ENCODE peak calls at places on chromosome 3, in seven cellular contexts. Z, R, U, A, N, G and L are unnamed samples.

GRCh38 chr3:151093905-151094304 is 8.4 kb downstream of the MED12L start:
- DNase-seq in Z (no peak), R (no peak), U (no peak), A (no peak), N (no peak), G (no peak), L (peak)

GRCh38 chr3:194369522-194370279 is at the start of gene LRRC15:
- DNase-seq in Z (no peak), R (peak), U (peak), A (no peak), N (no peak), G (no peak), L (peak)

GRCh38 chr3:88668180-88668579 is 439.2 kb upstream of the EPHA3 start:
- DNase-seq in Z (no peak), R (no peak), U (no peak), A (no peak), N (no peak), G (no peak), L (no peak)

GRCh38 chr3:128280466-128281455 is 127.5 kb downstream of the EEFSEC start:
- DNase-seq in Z (no peak), R (peak), U (peak), A (no peak), N (no peak), G (no peak), L (peak)

GRCh38 chr3:71072288-71072687 is 511.2 kb downstream of the FOXP1 start:
- DNase-seq in Z (no peak), R (no peak), U (no peak), A (no peak), N (no peak), G (no peak), L (no peak)

GRCh38 chr3:43872301-43872700 is 181.6 kb downstream of the ABHD5 start:
- DNase-seq in Z (no peak), R (peak), U (peak), A (no peak), N (no peak), G (no peak), L (peak)

GRCh38 chr3:31043184-31043819 is 148.8 kb upstream of the GADL1 start:
- DNase-seq in Z (no peak), R (no peak), U (peak), A (no peak), N (no peak), G (no peak), L (no peak)

GRCh38 chr3:170815340-170815739 is 54.7 kb downstream of the RPL22L1 start:
- DNase-seq in Z (no peak), R (peak), U (peak), A (no peak), N (no peak), G (peak), L (peak)

GRCh38 chr3:40152482-40153133 is 156.9 kb upstream of the EIF1B start:
- DNase-seq in Z (no peak), R (no peak), U (peak), A (no peak), N (no peak), G (no peak), L (no peak)

GRCh38 chr3:8742921-8743605 is 9.5 kb downstream of the CAV3 start:
- DNase-seq in Z (no peak), R (no peak), U (peak), A (no peak), N (no peak), G (no peak), L (peak)

GRCh38 chr3:98617841-98618240 is 24.4 kb upstream of the CPOX start:
- DNase-seq in Z (no peak), R (no peak), U (no peak), A (no peak), N (no peak), G (no peak), L (no peak)

GRCh38 chr3:100197876-100198275 is 62.9 kb upstream of the TBC1D23 start:
- DNase-seq in Z (no peak), R (no peak), U (no peak), A (no peak), N (no peak), G (no peak), L (no peak)